ENCODE peak calls at places on chromosomes 16 and 17, in ten cellular contexts. R, L, H, P, B, M, W, U, Z and J are unnamed samples.

GRCh38 chr16:716250-716607 is 1.3 kb downstream of the METRN start:
- DNase-seq in R (peak; percentile 54), L (peak; percentile 81), H (peak; percentile 83), P (no peak), B (no peak), M (peak; percentile 51), W (peak; percentile 91), U (no peak), Z (peak; percentile 41), J (peak; percentile 74)

GRCh38 chr16:72791786-72792185 is 256.1 kb downstream of the ZFHX3 start:
- DNase-seq in R (no peak), L (no peak), H (no peak), P (no peak), B (no peak), M (no peak), W (no peak), U (no peak), Z (no peak), J (no peak)

GRCh38 chr17:50447870-50448573 is 20.7 kb downstream of the CHAD start:
- DNase-seq in R (no peak), L (peak; percentile 62), H (no peak), P (no peak), B (no peak), M (no peak), W (no peak), U (no peak), Z (peak; percentile 5), J (no peak)

GRCh38 chr17:60421273-60422161 is 772 bp upstream of the CHCT1 start:
- DNase-seq in R (peak; percentile 62), L (peak; percentile 75), H (peak; percentile 67), P (peak; percentile 49), B (peak; percentile 75), M (peak; percentile 76), W (peak; percentile 45), U (peak; percentile 48), Z (peak; percentile 32), J (peak; percentile 64)

GRCh38 chr17:17297217-17297616 is 6.0 kb upstream of the NT5M start:
- DNase-seq in R (no peak), L (no peak), H (no peak), P (no peak), B (no peak), M (peak; percentile 54), W (no peak), U (no peak), Z (no peak), J (no peak)

GRCh38 chr17:17824119-17824779 is 12.5 kb downstream of the SREBF1 start:
- DNase-seq in R (no peak), L (peak; percentile 64), H (no peak), P (no peak), B (no peak), M (no peak), W (no peak), U (no peak), Z (no peak), J (no peak)

GRCh38 chr17:4502466-4503154 is 3.9 kb downstream of the SPNS2 start:
- DNase-seq in R (no peak), L (no peak), H (no peak), P (no peak), B (no peak), M (no peak), W (no peak), U (no peak), Z (no peak), J (no peak)

GRCh38 chr17:80918731-80919130 is 72.9 kb upstream of the CHMP6 start:
- DNase-seq in R (no peak), L (no peak), H (no peak), P (no peak), B (no peak), M (no peak), W (no peak), U (no peak), Z (no peak), J (no peak)

GRCh38 chr17:17125136-17126084 is 80.7 kb downstream of the PLD6 start:
- DNase-seq in R (peak; percentile 34), L (no peak), H (no peak), P (no peak), B (peak; percentile 35), M (no peak), W (no peak), U (no peak), Z (no peak), J (peak; percentile 68)

GRCh38 chr16:80931985-80932720 is 74.5 kb downstream of the CMC2 start:
- DNase-seq in R (peak; percentile 50), L (peak; percentile 75), H (peak; percentile 77), P (no peak), B (peak; percentile 13), M (peak; percentile 66), W (peak; percentile 43), U (no peak), Z (peak; percentile 82), J (peak; percentile 78)